ENCODE peak calls at places on chromosomes 13 and 19, in five cellular contexts. N is stimulated activated CD8-positive, alpha-beta memory T cell treated with anti-CD3 and anti-CD28 coated beads, Interleukin-15, amount 100 ng/mL, for 24 hours; Y is GM12865; P is NCI-H2227 treated with DMSO at 0.1 percent for 48 hours; A is immature natural killer cell. Q is an unnamed sample.

GRCh38 chr19:52904052-52904451 is 6.6 kb upstream of the ZNF320 start:
- DNase-seq in A (no peak), P (no peak), N (no peak), Y (no peak), Q (no peak)

GRCh38 chr13:42745655-42746054 is 35.7 kb upstream of the FAM216B start:
- DNase-seq in A (no peak), Y (no peak), P (no peak), N (no peak), Q (peak)

GRCh38 chr19:2291185-2291751 is 9.3 kb upstream of the PEAK3 start:
- DNase-seq in P (no peak), A (no peak), N (no peak), Y (no peak), Q (no peak)

GRCh38 chr19:39144487-39145071 is 19.0 kb downstream of the PAK4 start:
- DNase-seq in Y (no peak), A (no peak), N (no peak), P (peak), Q (no peak)

GRCh38 chr13:72163671-72164070 is 296.7 kb upstream of the DACH1 start:
- DNase-seq in N (no peak), P (peak), Y (no peak), A (no peak), Q (no peak)

GRCh38 chr19:58002384-58003152 is at the start of gene ZNF606:
- DNase-seq in Y (peak), N (peak), P (peak), A (peak), Q (peak)

GRCh38 chr19:3608750-3609322 is 2.2 kb upstream of the TBXA2R start:
- DNase-seq in Y (no peak), P (no peak), A (no peak), N (no peak), Q (peak)

GRCh38 chr13:75076476-75076875 is 405.5 kb downstream of the TBC1D4 start:
- DNase-seq in P (no peak), Y (no peak), A (no peak), N (no peak), Q (no peak)

GRCh38 chr19:47110521-47111080 is 3.0 kb downstream of the ZC3H4 start:
- DNase-seq in Y (peak), N (no peak), P (no peak), A (no peak), Q (peak)

GRCh38 chr13:97233499-97233898 is 11.4 kb downstream of the MBNL2 start:
- DNase-seq in A (no peak), P (no peak), Y (no peak), N (no peak), Q (no peak)

GRCh38 chr19:50199254-50199545 is 4.2 kb upstream of the MYH14 start:
- DNase-seq in N (no peak), P (no peak), Y (no peak), A (no peak), Q (no peak)

GRCh38 chr13:46389985-46390384 is 2.9 kb upstream of the RUBCNL start:
- DNase-seq in P (no peak), A (peak), Y (peak), N (no peak), Q (peak)